ENCODE peak calls at places on chromosomes 4 and X, in eight cellular contexts. D is GM06990, Q is heart right ventricle, X is left lung, E is WERI-Rb-1, C is tibial artery, G is tibial nerve, L is thoracic aorta. F is an unnamed sample.

GRCh38 chr4:112889619-112890294 is 159.7 kb upstream of the ANK2 start:
- DNase-seq in D (no peak), Q (no peak), X (no peak), E (no peak), C (no peak), G (no peak), L (no peak), F (no peak)

GRCh38 chr4:168717852-168718251 is 221.0 kb downstream of the PALLD start:
- DNase-seq in D (no peak), Q (no peak), X (no peak), E (no peak), C (no peak), G (no peak), L (no peak), F (no peak)

GRCh38 chrX:72146527-72146926 is 14.8 kb upstream of the RTL5 start:
- DNase-seq in D (no peak), Q (no peak), X (no peak), E (no peak), C (no peak), G (no peak), L (no peak), F (no peak)

GRCh38 chr4:24743931-24744330 is 51.4 kb upstream of the SOD3 start:
- DNase-seq in D (no peak), Q (no peak), X (no peak), E (peak; percentile 25), C (no peak), G (no peak), L (no peak), F (no peak)

GRCh38 chrX:3136161-3136961 is 95.1 kb downstream of the ARSF start:
- DNase-seq in D (no peak), Q (no peak), X (no peak), E (no peak), C (no peak), G (no peak), L (no peak), F (no peak)

GRCh38 chrX:109760241-109760921 is 27.3 kb upstream of the ACSL4 start:
- DNase-seq in D (no peak), Q (no peak), X (no peak), E (no peak), C (no peak), G (no peak), L (no peak), F (no peak)

GRCh38 chr4:123418486-123418931 is 21.9 kb downstream of the SPRY1 start:
- DNase-seq in D (peak; percentile 30), Q (no peak), X (no peak), E (no peak), C (no peak), G (no peak), L (no peak), F (no peak)

GRCh38 chrX:97315939-97316338 is 432.2 kb downstream of the RPA4 start:
- DNase-seq in D (no peak), Q (no peak), X (no peak), E (peak; percentile 16), C (no peak), G (no peak), L (no peak), F (no peak)

GRCh38 chr4:4384837-4385236 is 2.1 kb upstream of the NSG1 start:
- DNase-seq in D (no peak), Q (no peak), X (no peak), E (peak; percentile 78), C (no peak), G (no peak), L (no peak), F (peak; percentile 86)

GRCh38 chrX:77749695-77750094 is 36.3 kb downstream of the ATRX start:
- DNase-seq in D (no peak), Q (no peak), X (no peak), E (no peak), C (no peak), G (no peak), L (no peak), F (no peak)

GRCh38 chr4:41305486-41305885 is 48.8 kb downstream of the UCHL1 start:
- DNase-seq in D (no peak), Q (no peak), X (no peak), E (peak; percentile 35), C (no peak), G (no peak), L (no peak), F (no peak)

GRCh38 chrX:7925867-7926472 is 1.2 kb downstream of the PNPLA4 start:
- DNase-seq in D (peak; percentile 43), Q (peak; percentile 23), X (no peak), E (peak; percentile 80), C (peak; percentile 19), G (no peak), L (no peak), F (peak; percentile 24)

GRCh38 chr4:42396361-42397255 is 680 bp upstream of the SHISA3 start:
- DNase-seq in D (no peak), Q (no peak), X (no peak), E (no peak), C (no peak), G (no peak), L (no peak), F (no peak)

GRCh38 chrX:14409341-14409740 is 120.0 kb upstream of the GLRA2 start:
- DNase-seq in D (no peak), Q (no peak), X (no peak), E (no peak), C (no peak), G (no peak), L (no peak), F (no peak)

GRCh38 chr4:20251796-20252655 is at the start of gene SLIT2:
- DNase-seq in D (peak; percentile 25), Q (peak; percentile 79), X (peak; percentile 88), E (peak; percentile 85), C (peak; percentile 83), G (peak; percentile 83), L (no peak), F (peak; percentile 83)

GRCh38 chrX:72023071-72023470 is 108.6 kb downstream of the RTL5 start:
- DNase-seq in D (no peak), Q (no peak), X (no peak), E (no peak), C (no peak), G (no peak), L (no peak), F (no peak)

GRCh38 chr4:113468165-113469022 is 293.1 kb downstream of the CAMK2D start:
- DNase-seq in D (no peak), Q (peak; percentile 19), X (peak; percentile 76), E (no peak), C (peak; percentile 96), G (peak; percentile 56), L (peak; percentile 93), F (peak; percentile 38)

GRCh38 chr4:146585761-146586333 is 52.8 kb upstream of the POU4F2 start:
- DNase-seq in D (no peak), Q (no peak), X (no peak), E (no peak), C (no peak), G (no peak), L (no peak), F (no peak)

GRCh38 chrX:114450911-114451310 is 133.0 kb upstream of the HTR2C start:
- DNase-seq in D (no peak), Q (no peak), X (no peak), E (no peak), C (no peak), G (no peak), L (no peak), F (no peak)

GRCh38 chr4:39613093-39613656 is 25.5 kb downstream of the SMIM14 start:
- DNase-seq in D (peak; percentile 68), Q (no peak), X (no peak), E (no peak), C (no peak), G (no peak), L (no peak), F (no peak)

GRCh38 chr4:22315643-22316042 is 200.2 kb downstream of the ADGRA3 start:
- DNase-seq in D (no peak), Q (no peak), X (no peak), E (no peak), C (no peak), G (no peak), L (no peak), F (no peak)

GRCh38 chr4:51885371-51885770 is 42.4 kb downstream of the DCUN1D4 start:
- DNase-seq in D (no peak), Q (no peak), X (no peak), E (no peak), C (no peak), G (no peak), L (no peak), F (no peak)
- TF ChIP-seq CTCF in D (peak; percentile 42), Q (peak; percentile 42), X (no peak), E (peak; percentile 28), C (peak; percentile 34), G (peak; percentile 30), L (peak; percentile 45), F (peak; percentile 45)

DNA sequence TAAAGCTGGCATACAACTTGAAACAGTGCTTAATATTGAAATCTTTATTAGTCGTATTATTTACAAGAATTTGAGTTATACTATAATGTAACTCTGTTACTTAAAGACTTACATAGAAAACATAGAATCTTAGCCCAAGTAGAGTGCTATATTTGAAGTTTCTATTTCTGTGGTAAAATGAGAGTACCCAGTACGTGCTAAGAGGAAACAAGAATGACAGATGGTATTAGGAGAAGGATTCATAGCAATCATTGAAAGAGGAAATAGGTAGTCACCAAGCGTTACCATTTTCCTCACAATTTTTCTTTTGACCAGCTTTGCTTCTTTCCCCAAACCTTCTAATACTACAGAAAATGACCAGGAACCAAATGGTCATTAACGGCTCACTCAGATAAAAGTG is 412.1 kb upstream of the GRIA3 start:
- DNase-seq in D (no peak), Q (no peak), X (no peak), E (no peak), C (no peak), G (no peak), L (no peak), F (no peak)
- H3K36me3 ChIP-seq in D (no peaks in the 10 kb centered on the region), Q (no peaks in the 10 kb centered on the region), X (no peaks in the 10 kb centered on the region), E (no peaks in the 10 kb centered on the region), C (no peaks in the 10 kb centered on the region), G (no peaks in the 10 kb centered on the region), L (no peaks in the 10 kb centered on the region), F (no peaks in the 10 kb centered on the region)

DNA sequence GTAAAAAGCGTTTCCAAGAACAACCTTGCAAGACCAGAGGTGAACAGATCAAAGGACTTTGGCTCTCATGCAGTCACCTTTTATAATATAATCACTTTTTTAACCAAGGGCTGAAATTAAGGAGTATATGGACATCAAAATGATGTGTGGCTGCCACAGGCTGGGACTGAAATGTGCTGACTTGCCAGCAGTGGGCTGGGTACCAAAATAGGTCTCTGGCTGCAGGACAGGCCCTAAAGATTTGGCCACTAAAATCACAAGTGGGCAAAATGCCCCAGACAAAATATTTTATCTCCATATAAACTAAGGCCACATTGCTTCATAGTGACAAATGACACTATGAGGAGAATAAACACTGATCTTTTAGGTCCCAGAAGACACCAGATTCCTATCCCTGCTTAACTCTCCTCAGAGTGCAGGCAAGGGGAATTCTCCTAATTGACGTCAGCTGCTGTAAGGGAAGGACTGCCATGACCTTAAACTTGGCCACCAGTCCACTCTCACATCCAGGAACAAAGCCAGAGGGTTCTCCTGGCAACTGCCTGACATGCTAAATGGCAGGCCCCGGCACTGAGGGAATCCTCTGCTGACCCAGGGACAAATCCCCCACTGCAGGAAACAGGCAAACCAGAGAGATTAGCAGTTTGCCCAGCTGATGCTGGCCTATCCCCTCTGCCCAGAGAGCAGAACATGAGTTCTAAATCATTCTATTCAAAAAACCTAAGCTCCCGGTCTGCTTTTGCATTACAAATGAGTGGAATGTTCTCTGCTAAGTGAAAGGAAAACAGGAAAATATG is 155.8 kb downstream of the PPP3CA start:
- DNase-seq in D (no peak), Q (peak; percentile 64), X (no peak), E (peak; percentile 50), C (peak; percentile 70), G (peak; percentile 30), L (peak; percentile 20), F (peak; percentile 87)
- TF ChIP-seq CTCF in D (no peak), Q (no peak), X (no peak), E (no peak), C (no peak), G (no peak), L (no peak), F (no peak)

GRCh38 chr4:139682309-139683210 is 16.9 kb downstream of the MGST2 start:
- DNase-seq in D (no peak), Q (no peak), X (no peak), E (no peak), C (no peak), G (no peak), L (no peak), F (no peak)
- H3K36me3 ChIP-seq in D (no peaks in the 10 kb centered on the region), Q (no peaks in the 10 kb centered on the region), X (no peaks in the 10 kb centered on the region), E (peaks cover 23% of the 10 kb centered on the region), C (peaks cover 38% of the 10 kb centered on the region), G (no peaks in the 10 kb centered on the region), L (no peaks in the 10 kb centered on the region), F (no peaks in the 10 kb centered on the region)